ENCODE peak calls at places on chromosomes 4 and X, in seven cellular contexts. B is heart left ventricle, R is bronchial epithelial cell, U is GM23248, W is fibroblast of lung, X is mucosa of descending colon, M is uterus. J is an unnamed sample.

GRCh38 chrX:150761819-150762216 is 68.6 kb downstream of the MTMR1 start:
- DNase-seq in W (no peak), R (no peak), B (no peak), M (no peak), U (no peak), X (no peak), J (no peak)

GRCh38 chr4:70183168-70183939 is 12.2 kb upstream of the ODAM start:
- DNase-seq in W (peak; percentile 23), U (peak; percentile 74), B (no peak), R (peak; percentile 44), M (no peak), X (peak; percentile 61), J (peak; percentile 85)

GRCh38 chr4:168541608-168541953 is 44.7 kb downstream of the PALLD start:
- DNase-seq in X (no peak), W (peak; percentile 75), B (no peak), M (no peak), U (peak; percentile 77), R (peak; percentile 81), J (peak; percentile 63)

GRCh38 chr4:166091146-166091545 is 218.1 kb downstream of the TLL1 start:
- DNase-seq in U (no peak), B (no peak), M (no peak), R (no peak), W (peak; percentile 1), X (no peak), J (no peak)

GRCh38 chrX:31423575-31424284 is 351.9 kb upstream of the FTHL17 start:
- DNase-seq in U (peak; percentile 58), B (no peak), W (peak; percentile 36), R (peak; percentile 49), M (no peak), X (peak; percentile 60), J (peak; percentile 73)

GRCh38 chr4:64405761-64406160 is 3.5 kb downstream of the TECRL start:
- DNase-seq in U (no peak), W (no peak), M (no peak), B (no peak), X (no peak), R (no peak), J (no peak)

GRCh38 chr4:1583051-1583785 is 100.9 kb downstream of the FAM53A start:
- DNase-seq in X (no peak), U (no peak), W (no peak), R (no peak), B (peak; percentile 24), M (no peak), J (no peak)

GRCh38 chr4:39621582-39621981 is 17.1 kb downstream of the SMIM14 start:
- DNase-seq in X (no peak), B (peak; percentile 63), W (peak; percentile 81), M (peak; percentile 34), U (peak; percentile 90), R (peak; percentile 73), J (peak; percentile 81)

GRCh38 chr4:82865592-82865991 is 25.4 kb downstream of the SEC31A start:
- DNase-seq in B (no peak), M (no peak), X (peak; percentile 17), W (peak; percentile 89), R (peak; percentile 98), U (peak; percentile 96), J (peak; percentile 94)

GRCh38 chr4:150816491-150816890 is 198.6 kb downstream of the LRBA start:
- DNase-seq in U (no peak), B (no peak), M (no peak), W (peak; percentile 73), X (no peak), R (no peak), J (peak; percentile 46)

GRCh38 chr4:25368315-25368714 is 8.7 kb upstream of the ANAPC4 start:
- DNase-seq in W (no peak), X (no peak), R (no peak), U (no peak), M (no peak), B (no peak), J (no peak)

GRCh38 chr4:141576585-141577110 is 59.7 kb upstream of the IL15 start:
- DNase-seq in W (no peak), U (peak; percentile 22), M (no peak), R (no peak), B (no peak), X (no peak), J (no peak)

GRCh38 chr4:8267077-8267476 is 2.5 kb upstream of the HTRA3 start:
- DNase-seq in X (peak; percentile 79), M (peak; percentile 74), R (peak; percentile 52), U (peak; percentile 89), B (peak; percentile 85), W (no peak), J (peak; percentile 12)

GRCh38 chr4:86822136-86822535 is 27.0 kb downstream of the SLC10A6 start:
- DNase-seq in X (no peak), R (peak; percentile 60), U (no peak), M (no peak), B (no peak), W (peak; percentile 27), J (peak; percentile 13)

GRCh38 chr4:109010534-109010933 is 247.7 kb upstream of the ETNPPL start:
- DNase-seq in M (no peak), B (no peak), X (no peak), W (no peak), R (no peak), U (no peak), J (no peak)

GRCh38 chrX:34631826-34632225 is 25.3 kb downstream of the TMEM47 start:
- DNase-seq in U (no peak), R (no peak), M (no peak), X (no peak), B (no peak), W (peak; percentile 44), J (peak; percentile 61)

GRCh38 chr4:76562851-76563803 is 128.1 kb downstream of the SHROOM3 start:
- DNase-seq in M (no peak), R (peak; percentile 80), U (peak; percentile 46), W (peak; percentile 70), X (no peak), B (no peak), J (no peak)

GRCh38 chrX:96692454-96692853 is 7.8 kb downstream of the DIAPH2 start:
- DNase-seq in W (no peak), U (peak; percentile 60), M (no peak), X (no peak), R (peak; percentile 19), B (no peak), J (peak; percentile 78)

GRCh38 chr4:128688846-128689467 is 120.5 kb upstream of the JADE1 start:
- DNase-seq in R (no peak), B (no peak), M (no peak), W (no peak), X (no peak), U (no peak), J (no peak)

GRCh38 chr4:150886597-150886996 is 128.5 kb downstream of the LRBA start:
- DNase-seq in U (peak; percentile 24), X (no peak), M (no peak), W (no peak), B (no peak), R (no peak), J (peak; percentile 33)

GRCh38 chrX:72094894-72095293 is 36.8 kb downstream of the RTL5 start:
- DNase-seq in B (peak; percentile 59), U (no peak), R (no peak), X (peak; percentile 37), M (no peak), W (peak; percentile 23), J (no peak)

GRCh38 chrX:102849396-102849795 is 87.7 kb upstream of the RAB40AL start:
- DNase-seq in W (no peak), R (no peak), M (no peak), U (no peak), X (no peak), B (no peak), J (no peak)

GRCh38 chr4:4432341-4433125 is 45.6 kb downstream of the NSG1 start:
- DNase-seq in W (no peak), B (no peak), M (no peak), X (no peak), U (no peak), R (no peak), J (no peak)
- H3K36me3 ChIP-seq in W (peaks cover 2% of the 10 kb centered on the region), B (no peaks in the 10 kb centered on the region), M (no peaks in the 10 kb centered on the region), X (no peaks in the 10 kb centered on the region), U (no peaks in the 10 kb centered on the region), R (peaks cover 2% of the 10 kb centered on the region), J (peaks cover 37% of the 10 kb centered on the region)

GRCh38 chr4:56450342-56450741 is 14.3 kb downstream of the PAICS start:
- DNase-seq in U (no peak), R (no peak), M (no peak), W (no peak), B (no peak), X (no peak), J (no peak)
- H3K36me3 ChIP-seq in U (peaks cover 78% of the 10 kb centered on the region), R (peaks cover 12% of the 10 kb centered on the region), M (no peaks in the 10 kb centered on the region), W (peaks cover 4% of the 10 kb centered on the region), B (no peaks in the 10 kb centered on the region), X (no peaks in the 10 kb centered on the region), J (peaks cover 76% of the 10 kb centered on the region)

GRCh38 chr4:113077611-113078010 is 28.2 kb downstream of the ANK2 start:
- DNase-seq in X (no peak), U (no peak), B (no peak), M (no peak), R (no peak), W (no peak), J (no peak)

GRCh38 chr4:113070755-113071154 is 21.3 kb downstream of the ANK2 start:
- DNase-seq in X (no peak), M (no peak), R (no peak), B (no peak), U (no peak), W (no peak), J (no peak)

GRCh38 chr4:113069212-113069892 is 19.9 kb downstream of the ANK2 start:
- DNase-seq in U (peak; percentile 43), B (no peak), R (peak; percentile 33), W (peak; percentile 3), X (no peak), M (no peak), J (peak; percentile 29)

GRCh38 chr4:113071811-113072210 is 22.4 kb downstream of the ANK2 start:
- DNase-seq in W (no peak), U (no peak), M (no peak), R (no peak), B (no peak), X (no peak), J (no peak)

DNA sequence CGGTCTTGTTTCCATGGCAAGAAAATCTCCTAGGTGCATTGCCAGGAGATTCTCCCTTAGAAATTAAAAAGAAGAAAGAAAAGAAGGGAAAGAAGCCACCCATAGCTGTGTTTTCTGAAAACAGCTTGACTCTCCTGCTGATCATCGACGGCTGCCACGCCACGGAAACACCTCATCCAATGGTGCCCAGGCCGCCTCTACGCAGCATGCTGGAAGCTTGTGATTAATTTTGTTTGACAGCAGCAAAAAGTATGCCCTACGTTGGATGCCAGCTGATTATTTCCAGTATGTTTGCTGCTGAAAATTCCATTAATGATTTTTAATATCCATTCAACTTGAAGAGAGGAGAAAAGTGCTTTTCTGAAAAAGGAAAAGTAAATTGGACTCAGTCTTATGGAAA is 24.2 kb downstream of the ANK2 start:
- DNase-seq in W (no peak), B (no peak), R (no peak), U (no peak), M (no peak), X (no peak), J (no peak)
- H3K36me3 ChIP-seq in W (no peaks in the 10 kb centered on the region), B (no peaks in the 10 kb centered on the region), R (no peaks in the 10 kb centered on the region), U (no peaks in the 10 kb centered on the region), M (no peaks in the 10 kb centered on the region), X (no peaks in the 10 kb centered on the region), J (no peaks in the 10 kb centered on the region)

GRCh38 chr4:102807345-102807744 is 20.0 kb downstream of the UBE2D3 start:
- DNase-seq in U (no peak), M (no peak), W (no peak), X (no peak), B (no peak), R (no peak), J (no peak)

GRCh38 chr4:102809691-102810090 is 17.7 kb downstream of the UBE2D3 start:
- DNase-seq in B (no peak), R (no peak), X (no peak), M (no peak), U (peak; percentile 53), W (peak; percentile 44), J (peak; percentile 40)

GRCh38 chr4:102808009-102808408 is 19.3 kb downstream of the UBE2D3 start:
- DNase-seq in W (no peak), U (no peak), R (no peak), M (no peak), X (no peak), B (no peak), J (no peak)

GRCh38 chr4:102809190-102809589 is 18.2 kb downstream of the UBE2D3 start:
- DNase-seq in X (no peak), W (no peak), R (no peak), B (no peak), U (peak; percentile 32), M (no peak), J (no peak)
- H3K36me3 ChIP-seq in X (no peaks in the 10 kb centered on the region), W (peaks cover 4% of the 10 kb centered on the region), R (peaks cover 3% of the 10 kb centered on the region), B (no peaks in the 10 kb centered on the region), U (peaks cover 51% of the 10 kb centered on the region), M (no peaks in the 10 kb centered on the region), J (peaks cover 69% of the 10 kb centered on the region)

J was measured in adipocyte.